ENCODE peak calls at places on chromosome 17, in five cellular contexts. One of them, this sample, is unnamed. For H3K27me3, the result is how much of the 10 kb centered on the place peaks cover.

GRCh38 chr17:69188796-69189195 is 39.8 kb downstream of the ABCA10 start:
- DNase-seq in Caco-2: no peak
- DNase-seq in GM23338: no peak
- DNase-seq in thoracic aorta: no peak
- DNase-seq in BE2C: no peak
- DNase-seq in this sample: no peak

GRCh38 chr17:58326609-58327341 is 1.8 kb downstream of the TSPOAP1 start:
- DNase-seq in Caco-2: no peak
- DNase-seq in GM23338: no peak
- DNase-seq in thoracic aorta: no peak
- DNase-seq in BE2C: no peak
- DNase-seq in this sample: no peak

GRCh38 chr17:16171613-16172012 is 43.7 kb downstream of the NCOR1 start:
- DNase-seq in Caco-2: no peak
- DNase-seq in GM23338: no peak
- DNase-seq in thoracic aorta: no peak
- DNase-seq in BE2C: no peak
- DNase-seq in this sample: peak

GRCh38 chr17:35170968-35171771 is 23.0 kb downstream of the SLC35G3 start:
- DNase-seq in Caco-2: no peak
- DNase-seq in GM23338: no peak
- DNase-seq in thoracic aorta: no peak
- DNase-seq in BE2C: no peak
- DNase-seq in this sample: no peak

GRCh38 chr17:61904094-61904710 is 23.6 kb downstream of the INTS2 start:
- DNase-seq in Caco-2: no peak
- DNase-seq in GM23338: no peak
- DNase-seq in thoracic aorta: no peak
- DNase-seq in BE2C: no peak
- DNase-seq in this sample: no peak

GRCh38 chr17:35930211-35931065 is at the start of gene RDM1:
- DNase-seq in Caco-2: peak
- DNase-seq in GM23338: peak
- DNase-seq in thoracic aorta: no peak
- DNase-seq in BE2C: peak
- DNase-seq in this sample: no peak

GRCh38 chr17:76727745-76728456 is 1.3 kb downstream of the METTL23 start:
- DNase-seq in Caco-2: no peak
- DNase-seq in GM23338: no peak
- DNase-seq in thoracic aorta: no peak
- DNase-seq in BE2C: no peak
- DNase-seq in this sample: no peak

GRCh38 chr17:54347495-54347894 is 524.8 kb downstream of the KIF2B start:
- DNase-seq in Caco-2: no peak
- DNase-seq in GM23338: no peak
- DNase-seq in thoracic aorta: no peak
- DNase-seq in BE2C: no peak
- DNase-seq in this sample: no peak

GRCh38 chr17:27878776-27879562 is 14.2 kb downstream of the LYRM9 start:
- DNase-seq in Caco-2: no peak
- DNase-seq in GM23338: no peak
- DNase-seq in thoracic aorta: no peak
- DNase-seq in BE2C: peak
- DNase-seq in this sample: no peak

GRCh38 chr17:71114911-71115668 is 945.8 kb downstream of the KCNJ2 start:
- DNase-seq in Caco-2: no peak
- DNase-seq in GM23338: no peak
- DNase-seq in thoracic aorta: no peak
- DNase-seq in BE2C: no peak
- DNase-seq in this sample: no peak

GRCh38 chr17:82229686-82230626 is 1.1 kb downstream of the SLC16A3 start:
- DNase-seq in Caco-2: no peak
- DNase-seq in GM23338: no peak
- DNase-seq in thoracic aorta: no peak
- DNase-seq in BE2C: peak
- DNase-seq in this sample: no peak

GRCh38 chr17:82231562-82232321 is 2.9 kb downstream of the SLC16A3 start:
- DNase-seq in Caco-2: peak
- DNase-seq in GM23338: peak
- DNase-seq in thoracic aorta: no peak
- DNase-seq in BE2C: peak
- DNase-seq in this sample: no peak

GRCh38 chr17:82232322-82232785 is 3.5 kb downstream of the SLC16A3 start:
- DNase-seq in Caco-2: no peak
- DNase-seq in GM23338: no peak
- DNase-seq in thoracic aorta: no peak
- DNase-seq in BE2C: no peak
- DNase-seq in this sample: no peak

GRCh38 chr17:82231312-82231561 is 2.4 kb downstream of the SLC16A3 start:
- DNase-seq in Caco-2: no peak
- DNase-seq in GM23338: no peak
- DNase-seq in thoracic aorta: no peak
- DNase-seq in BE2C: no peak
- DNase-seq in this sample: no peak

DNA sequence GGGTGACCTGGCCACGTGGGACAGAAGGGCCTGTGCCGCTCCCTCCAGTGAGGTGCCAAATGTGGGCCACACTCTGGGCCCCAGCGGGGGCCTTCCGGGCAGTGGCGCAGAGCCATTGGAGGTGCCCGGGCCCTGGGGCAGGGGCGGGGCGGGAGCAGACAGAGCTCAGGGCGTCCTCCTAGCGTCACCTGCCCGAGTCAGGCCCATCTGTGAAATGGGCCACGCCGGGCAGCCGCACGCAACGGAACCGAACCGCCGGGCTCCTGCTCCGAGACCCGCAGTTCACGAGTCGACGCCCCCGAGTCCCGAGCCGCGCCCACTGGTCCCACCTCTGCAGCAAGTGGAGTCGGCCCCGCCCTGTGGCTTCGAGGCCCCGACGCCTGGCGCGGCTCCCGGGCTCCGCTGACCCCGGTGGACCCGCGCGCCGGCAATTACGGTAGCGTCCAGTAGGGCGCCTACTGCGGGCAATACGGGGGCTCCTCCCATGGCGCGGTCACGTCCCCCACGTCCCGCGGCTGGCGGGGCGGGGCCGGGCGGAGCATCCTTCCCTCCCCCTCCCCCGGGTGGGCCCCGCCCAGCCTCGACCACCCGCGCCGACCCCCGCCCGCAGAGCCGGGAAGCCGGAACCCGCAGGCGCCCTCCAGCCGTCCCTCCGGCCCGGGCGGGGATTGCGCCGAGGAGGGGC is 1.9 kb downstream of the SLC16A3 start:
- DNase-seq in Caco-2: no peak
- DNase-seq in GM23338: peak
- DNase-seq in thoracic aorta: no peak
- DNase-seq in BE2C: peak
- DNase-seq in this sample: no peak
- TF ChIP-seq CTCF in Caco-2: peak
- TF ChIP-seq CTCF in GM23338: peak
- TF ChIP-seq CTCF in thoracic aorta: peak
- TF ChIP-seq CTCF in BE2C: no peak
- TF ChIP-seq CTCF in this sample: peak

GRCh38 chr17:5488752-5489151 is 2.4 kb downstream of the MIS12 start:
- DNase-seq in Caco-2: no peak
- DNase-seq in GM23338: no peak
- DNase-seq in thoracic aorta: no peak
- DNase-seq in BE2C: no peak
- DNase-seq in this sample: no peak
- H3K4me3 ChIP-seq in Caco-2: no peak
- H3K4me3 ChIP-seq in GM23338: no peak
- H3K4me3 ChIP-seq in thoracic aorta: no peak
- H3K4me3 ChIP-seq in BE2C: no peak
- H3K4me3 ChIP-seq in this sample: no peak

GRCh38 chr17:49979748-49980479 is 10.9 kb downstream of the DLX4 start:
- DNase-seq in Caco-2: peak
- DNase-seq in GM23338: no peak
- DNase-seq in thoracic aorta: no peak
- DNase-seq in BE2C: no peak
- DNase-seq in this sample: no peak

GRCh38 chr17:49984283-49984682 is 10.7 kb downstream of the DLX3 start:
- DNase-seq in Caco-2: peak
- DNase-seq in GM23338: peak
- DNase-seq in thoracic aorta: no peak
- DNase-seq in BE2C: no peak
- DNase-seq in this sample: no peak

GRCh38 chr17:49977463-49978389 is 8.7 kb downstream of the DLX4 start:
- DNase-seq in Caco-2: no peak
- DNase-seq in GM23338: peak
- DNase-seq in thoracic aorta: no peak
- DNase-seq in BE2C: no peak
- DNase-seq in this sample: no peak

GRCh38 chr17:49978501-49978900 is 9.5 kb downstream of the DLX4 start:
- DNase-seq in Caco-2: no peak
- DNase-seq in GM23338: no peak
- DNase-seq in thoracic aorta: no peak
- DNase-seq in BE2C: no peak
- DNase-seq in this sample: no peak

DNA sequence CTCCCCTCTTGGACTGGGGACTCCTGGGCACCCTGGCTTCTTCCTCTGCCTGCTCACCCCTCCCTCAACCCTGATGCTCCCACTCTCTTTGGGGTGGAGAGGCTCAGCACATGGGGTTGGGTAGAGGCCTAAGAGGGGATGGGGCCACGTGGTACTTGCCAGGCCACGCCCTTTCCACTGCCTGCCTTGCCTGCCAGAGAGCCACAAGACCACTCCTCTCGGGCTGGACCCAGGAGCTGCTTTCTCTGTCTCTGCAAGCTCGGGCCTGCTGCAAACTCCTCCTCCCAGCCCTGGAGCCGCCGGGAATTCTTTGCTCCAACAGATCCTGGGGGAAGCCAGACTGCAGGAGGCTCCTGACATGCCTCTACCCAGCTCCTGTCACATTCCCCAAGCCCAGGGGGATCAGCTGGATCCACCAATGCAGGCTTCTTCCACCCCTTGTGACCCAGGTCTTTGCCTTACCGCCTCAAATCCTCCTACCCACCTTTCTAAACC is 11.8 kb downstream of the DLX4 start:
- DNase-seq in Caco-2: peak
- DNase-seq in GM23338: peak
- DNase-seq in thoracic aorta: no peak
- DNase-seq in BE2C: peak
- DNase-seq in this sample: no peak
- H3K27me3 ChIP-seq in Caco-2: under half
- H3K27me3 ChIP-seq in GM23338: half or more
- H3K27me3 ChIP-seq in thoracic aorta: under half
- H3K27me3 ChIP-seq in BE2C: under half
- H3K27me3 ChIP-seq in this sample: under half

DNA sequence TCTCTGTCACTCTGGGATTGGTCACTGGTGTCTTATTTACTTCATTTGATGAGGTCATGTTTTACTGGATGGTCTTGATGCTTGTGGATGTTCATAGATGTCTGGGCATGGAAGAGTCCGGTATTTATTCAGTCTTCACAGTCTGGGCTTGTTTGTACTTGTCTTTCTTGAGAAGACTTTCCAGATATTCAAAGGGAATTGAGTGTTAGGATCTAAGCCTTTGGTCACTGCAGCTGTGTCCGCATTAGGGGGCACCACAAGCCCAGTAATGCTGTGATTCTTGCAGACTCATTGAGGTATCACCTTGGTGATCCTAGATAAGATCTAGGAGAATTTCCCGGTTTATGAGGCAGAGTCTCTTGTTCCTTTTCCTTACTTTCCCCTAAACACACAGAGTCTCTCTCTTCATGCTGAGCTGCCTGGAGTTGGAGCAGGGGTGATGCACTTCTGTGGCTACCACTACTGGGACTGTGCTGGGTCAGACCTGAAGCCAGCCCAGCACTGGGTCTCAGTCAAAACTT is 214.7 kb downstream of the SPECC1 start:
- DNase-seq in Caco-2: no peak
- DNase-seq in GM23338: no peak
- DNase-seq in thoracic aorta: no peak
- DNase-seq in BE2C: no peak
- DNase-seq in this sample: no peak
- TF ChIP-seq CTCF in Caco-2: no peak
- TF ChIP-seq CTCF in GM23338: peak
- TF ChIP-seq CTCF in thoracic aorta: no peak
- TF ChIP-seq CTCF in BE2C: no peak
- TF ChIP-seq CTCF in this sample: no peak

GRCh38 chr17:74750039-74750326 is 1.6 kb downstream of the NHERF1 start:
- DNase-seq in Caco-2: no peak
- DNase-seq in GM23338: no peak
- DNase-seq in thoracic aorta: no peak
- DNase-seq in BE2C: no peak
- DNase-seq in this sample: no peak
- H3K4me3 ChIP-seq in Caco-2: peak
- H3K4me3 ChIP-seq in GM23338: peak
- H3K4me3 ChIP-seq in thoracic aorta: peak
- H3K4me3 ChIP-seq in BE2C: peak
- H3K4me3 ChIP-seq in this sample: peak